ENCODE peak calls at places on chromosomes 3 and 15, in seven cellular contexts. One of them, this sample, is unnamed.

GRCh38 chr15:72680931-72681330 is 5.1 kb downstream of the HIGD2B start:
- DNase-seq in HCT116: no peak
- DNase-seq in GM23338: no peak
- DNase-seq in hepatocyte: no peak
- DNase-seq in neural progenitor cell: no peak
- DNase-seq in SK-N-SH: no peak
- DNase-seq in GM23248: no peak
- DNase-seq in this sample: no peak

GRCh38 chr3:45480871-45481270 is 92.5 kb downstream of the LARS2 start:
- DNase-seq in HCT116: no peak
- DNase-seq in GM23338: no peak
- DNase-seq in hepatocyte: no peak
- DNase-seq in neural progenitor cell: no peak
- DNase-seq in SK-N-SH: no peak
- DNase-seq in GM23248: no peak
- DNase-seq in this sample: no peak

GRCh38 chr3:124381565-124382333 is 348.5 kb upstream of the UMPS start:
- DNase-seq in HCT116: no peak
- DNase-seq in GM23338: no peak
- DNase-seq in hepatocyte: no peak
- DNase-seq in neural progenitor cell: no peak
- DNase-seq in SK-N-SH: no peak
- DNase-seq in GM23248: peak; percentile 9
- DNase-seq in this sample: no peak

GRCh38 chr3:49966233-49966942 is 26.4 kb downstream of the RBM6 start:
- DNase-seq in HCT116: no peak
- DNase-seq in GM23338: no peak
- DNase-seq in hepatocyte: no peak
- DNase-seq in neural progenitor cell: no peak
- DNase-seq in SK-N-SH: no peak
- DNase-seq in GM23248: no peak
- DNase-seq in this sample: no peak

GRCh38 chr3:37475435-37475834 is 301.1 kb upstream of the LRRFIP2 start:
- DNase-seq in HCT116: no peak
- DNase-seq in GM23338: no peak
- DNase-seq in hepatocyte: no peak
- DNase-seq in neural progenitor cell: no peak
- DNase-seq in SK-N-SH: no peak
- DNase-seq in GM23248: no peak
- DNase-seq in this sample: no peak

GRCh38 chr15:72203507-72203837 is 5.9 kb upstream of the GRAMD2A start:
- DNase-seq in HCT116: no peak
- DNase-seq in GM23338: no peak
- DNase-seq in hepatocyte: no peak
- DNase-seq in neural progenitor cell: no peak
- DNase-seq in SK-N-SH: peak; percentile 71
- DNase-seq in GM23248: peak; percentile 94
- DNase-seq in this sample: no peak

GRCh38 chr3:124032351-124032880 is 40.5 kb upstream of the ROPN1 start:
- DNase-seq in HCT116: no peak
- DNase-seq in GM23338: peak; percentile 54
- DNase-seq in hepatocyte: peak; percentile 17
- DNase-seq in neural progenitor cell: peak; percentile 74
- DNase-seq in SK-N-SH: peak; percentile 73
- DNase-seq in GM23248: peak; percentile 10
- DNase-seq in this sample: no peak

GRCh38 chr15:64354683-64355558 is 1.1 kb downstream of the CSNK1G1 start:
- DNase-seq in HCT116: no peak
- DNase-seq in GM23338: no peak
- DNase-seq in hepatocyte: no peak
- DNase-seq in neural progenitor cell: no peak
- DNase-seq in SK-N-SH: no peak
- DNase-seq in GM23248: peak; percentile 53
- DNase-seq in this sample: no peak

GRCh38 chr3:45664558-45664957 is 24.6 kb upstream of the SACM1L start:
- DNase-seq in HCT116: no peak
- DNase-seq in GM23338: no peak
- DNase-seq in hepatocyte: no peak
- DNase-seq in neural progenitor cell: no peak
- DNase-seq in SK-N-SH: no peak
- DNase-seq in GM23248: no peak
- DNase-seq in this sample: peak; percentile 55

GRCh38 chr15:53693729-53694533 is 65.5 kb downstream of the WDR72 start:
- DNase-seq in HCT116: no peak
- DNase-seq in GM23338: no peak
- DNase-seq in hepatocyte: peak; percentile 9
- DNase-seq in neural progenitor cell: no peak
- DNase-seq in SK-N-SH: no peak
- DNase-seq in GM23248: no peak
- DNase-seq in this sample: no peak

GRCh38 chr3:138057384-138057783 is 47.4 kb downstream of the CLDN18 start:
- DNase-seq in HCT116: no peak
- DNase-seq in GM23338: no peak
- DNase-seq in hepatocyte: no peak
- DNase-seq in neural progenitor cell: no peak
- DNase-seq in SK-N-SH: no peak
- DNase-seq in GM23248: no peak
- DNase-seq in this sample: no peak

GRCh38 chr3:124144035-124144814 is 152.3 kb upstream of the ROPN1 start:
- DNase-seq in HCT116: no peak
- DNase-seq in GM23338: no peak
- DNase-seq in hepatocyte: no peak
- DNase-seq in neural progenitor cell: no peak
- DNase-seq in SK-N-SH: no peak
- DNase-seq in GM23248: no peak
- DNase-seq in this sample: no peak

GRCh38 chr15:59268980-59269472 is 62.4 kb downstream of the LDHAL6B start:
- DNase-seq in HCT116: no peak
- DNase-seq in GM23338: no peak
- DNase-seq in hepatocyte: no peak
- DNase-seq in neural progenitor cell: no peak
- DNase-seq in SK-N-SH: no peak
- DNase-seq in GM23248: no peak
- DNase-seq in this sample: no peak

GRCh38 chr3:46368569-46368968 is 2.2 kb upstream of the CCR5 start:
- DNase-seq in HCT116: no peak
- DNase-seq in GM23338: peak; percentile 77
- DNase-seq in hepatocyte: peak; percentile 40
- DNase-seq in neural progenitor cell: peak; percentile 70
- DNase-seq in SK-N-SH: peak; percentile 14
- DNase-seq in GM23248: no peak
- DNase-seq in this sample: peak; percentile 48

GRCh38 chr15:33315044-33315443 is 4.3 kb downstream of the RYR3 start:
- DNase-seq in HCT116: no peak
- DNase-seq in GM23338: peak; percentile 36
- DNase-seq in hepatocyte: no peak
- DNase-seq in neural progenitor cell: no peak
- DNase-seq in SK-N-SH: no peak
- DNase-seq in GM23248: no peak
- DNase-seq in this sample: no peak

GRCh38 chr3:3177861-3178497 is 1.5 kb downstream of the CRBN start:
- DNase-seq in HCT116: no peak
- DNase-seq in GM23338: no peak
- DNase-seq in hepatocyte: no peak
- DNase-seq in neural progenitor cell: no peak
- DNase-seq in SK-N-SH: no peak
- DNase-seq in GM23248: peak; percentile 80
- DNase-seq in this sample: no peak

GRCh38 chr15:91541286-91541685 is 312.2 kb upstream of the SLCO3A1 start:
- DNase-seq in HCT116: no peak
- DNase-seq in GM23338: no peak
- DNase-seq in hepatocyte: no peak
- DNase-seq in neural progenitor cell: no peak
- DNase-seq in SK-N-SH: no peak
- DNase-seq in GM23248: peak; percentile 31
- DNase-seq in this sample: no peak

GRCh38 chr3:190188197-190188596 is 67.5 kb upstream of the P3H2 start:
- DNase-seq in HCT116: no peak
- DNase-seq in GM23338: no peak
- DNase-seq in hepatocyte: no peak
- DNase-seq in neural progenitor cell: no peak
- DNase-seq in SK-N-SH: no peak
- DNase-seq in GM23248: no peak
- DNase-seq in this sample: no peak

GRCh38 chr3:190193210-190193609 is 72.5 kb upstream of the P3H2 start:
- DNase-seq in HCT116: no peak
- DNase-seq in GM23338: no peak
- DNase-seq in hepatocyte: no peak
- DNase-seq in neural progenitor cell: no peak
- DNase-seq in SK-N-SH: no peak
- DNase-seq in GM23248: peak; percentile 21
- DNase-seq in this sample: no peak

GRCh38 chr3:190194506-190194905 is 73.8 kb upstream of the P3H2 start:
- DNase-seq in HCT116: no peak
- DNase-seq in GM23338: peak; percentile 34
- DNase-seq in hepatocyte: no peak
- DNase-seq in neural progenitor cell: peak; percentile 12
- DNase-seq in SK-N-SH: no peak
- DNase-seq in GM23248: no peak
- DNase-seq in this sample: no peak

GRCh38 chr3:190192807-190193206 is 72.1 kb upstream of the P3H2 start:
- DNase-seq in HCT116: no peak
- DNase-seq in GM23338: no peak
- DNase-seq in hepatocyte: peak; percentile 35
- DNase-seq in neural progenitor cell: no peak
- DNase-seq in SK-N-SH: no peak
- DNase-seq in GM23248: peak; percentile 31
- DNase-seq in this sample: no peak

DNA sequence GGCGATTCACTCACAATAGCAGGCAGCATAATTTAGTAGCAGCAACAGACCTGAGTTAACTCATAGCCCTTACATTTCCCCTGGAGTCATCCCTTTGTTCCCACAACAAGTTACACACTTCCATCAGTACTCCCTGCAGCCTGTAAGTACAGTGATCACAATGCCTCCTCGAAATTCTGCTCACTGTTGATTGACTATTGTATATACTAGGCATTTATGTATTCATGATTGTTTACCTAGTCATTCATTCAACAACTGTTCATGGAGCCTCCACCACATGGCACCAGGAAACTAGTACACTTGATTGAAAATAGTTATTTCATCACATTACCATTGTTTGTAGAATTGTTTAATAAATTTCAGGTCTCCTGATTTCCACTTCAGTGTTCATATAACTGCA is 71.4 kb upstream of the P3H2 start:
- DNase-seq in HCT116: no peak
- DNase-seq in GM23338: no peak
- DNase-seq in hepatocyte: no peak
- DNase-seq in neural progenitor cell: no peak
- DNase-seq in SK-N-SH: no peak
- DNase-seq in GM23248: no peak
- DNase-seq in this sample: no peak
- TF ChIP-seq EZH2phosphoT487 in HCT116: no peak
- TF ChIP-seq EZH2phosphoT487 in GM23338: no peak
- TF ChIP-seq EZH2phosphoT487 in hepatocyte: no peak
- TF ChIP-seq EZH2phosphoT487 in neural progenitor cell: no peak
- TF ChIP-seq EZH2phosphoT487 in SK-N-SH: no peak
- TF ChIP-seq EZH2phosphoT487 in GM23248: no peak
- TF ChIP-seq EZH2phosphoT487 in this sample: no peak

DNA sequence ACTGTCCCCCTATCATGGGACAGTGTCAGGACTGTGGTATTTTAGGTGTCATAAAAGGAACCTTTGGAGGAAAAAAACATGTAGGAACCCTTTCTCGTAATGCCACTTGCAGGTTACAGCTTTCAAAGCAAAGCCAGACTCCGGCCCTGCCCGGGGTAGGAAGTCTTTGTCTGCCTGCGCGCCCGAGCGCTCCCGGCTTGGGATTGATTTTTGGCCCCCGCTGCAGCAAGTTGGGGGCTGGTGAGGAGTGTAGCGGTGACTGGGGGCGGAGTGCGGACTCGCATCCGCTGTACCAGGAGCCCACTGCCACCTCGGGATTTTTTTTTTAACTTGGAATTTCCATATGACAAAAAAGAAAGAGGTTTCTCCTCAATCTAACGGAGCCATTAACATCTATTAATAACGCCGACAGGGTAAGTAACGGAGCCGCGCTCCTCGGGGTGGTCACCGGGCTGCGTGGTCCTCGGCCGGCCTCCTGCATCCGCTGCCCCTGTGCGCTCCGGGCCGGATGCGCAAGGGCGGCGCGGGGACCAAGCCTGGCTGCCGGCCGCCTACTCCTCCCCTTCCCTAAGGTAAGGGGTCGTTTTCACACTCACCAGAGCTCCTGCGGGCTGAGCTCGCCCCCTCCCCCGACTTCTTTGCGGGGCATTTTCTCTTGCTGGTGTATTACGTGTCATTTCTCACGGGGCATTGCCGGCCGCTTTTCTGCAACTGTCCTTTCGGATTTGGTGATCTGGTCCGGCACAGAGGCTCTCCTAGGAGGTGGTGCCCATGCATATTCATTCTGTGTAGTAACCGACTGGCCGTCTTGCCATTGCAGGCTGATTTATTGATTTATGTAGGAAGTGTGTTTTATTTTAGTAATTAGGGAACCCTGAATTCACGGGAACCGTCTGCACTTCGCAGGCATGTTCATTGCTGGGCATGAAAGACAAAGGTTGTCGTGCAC is 219.8 kb upstream of the TOPAZ1 start:
- DNase-seq in HCT116: no peak
- DNase-seq in GM23338: peak; percentile 70
- DNase-seq in hepatocyte: no peak
- DNase-seq in neural progenitor cell: peak; percentile 67
- DNase-seq in SK-N-SH: peak; percentile 83
- DNase-seq in GM23248: peak; percentile 41
- DNase-seq in this sample: no peak
- H3K4me2 ChIP-seq in HCT116: no peak overlapping the region
- H3K4me2 ChIP-seq in GM23338: peak overlapping the region; percentile 94
- H3K4me2 ChIP-seq in hepatocyte: peak overlapping the region; percentile 82
- H3K4me2 ChIP-seq in neural progenitor cell: peak overlapping the region; percentile 99
- H3K4me2 ChIP-seq in SK-N-SH: peak overlapping the region; percentile 86
- H3K4me2 ChIP-seq in GM23248: peak overlapping the region; percentile 89
- H3K4me2 ChIP-seq in this sample: no peak overlapping the region

GRCh38 chr3:72334681-72335457 is 513.4 kb downstream of the SHQ1 start:
- DNase-seq in HCT116: no peak
- DNase-seq in GM23338: no peak
- DNase-seq in hepatocyte: no peak
- DNase-seq in neural progenitor cell: peak; percentile 68
- DNase-seq in SK-N-SH: peak; percentile 55
- DNase-seq in GM23248: no peak
- DNase-seq in this sample: no peak
- TF ChIP-seq EZH2phosphoT487 in HCT116: no peak
- TF ChIP-seq EZH2phosphoT487 in GM23338: no peak
- TF ChIP-seq EZH2phosphoT487 in hepatocyte: no peak
- TF ChIP-seq EZH2phosphoT487 in neural progenitor cell: no peak
- TF ChIP-seq EZH2phosphoT487 in SK-N-SH: no peak
- TF ChIP-seq EZH2phosphoT487 in GM23248: no peak
- TF ChIP-seq EZH2phosphoT487 in this sample: no peak

DNA sequence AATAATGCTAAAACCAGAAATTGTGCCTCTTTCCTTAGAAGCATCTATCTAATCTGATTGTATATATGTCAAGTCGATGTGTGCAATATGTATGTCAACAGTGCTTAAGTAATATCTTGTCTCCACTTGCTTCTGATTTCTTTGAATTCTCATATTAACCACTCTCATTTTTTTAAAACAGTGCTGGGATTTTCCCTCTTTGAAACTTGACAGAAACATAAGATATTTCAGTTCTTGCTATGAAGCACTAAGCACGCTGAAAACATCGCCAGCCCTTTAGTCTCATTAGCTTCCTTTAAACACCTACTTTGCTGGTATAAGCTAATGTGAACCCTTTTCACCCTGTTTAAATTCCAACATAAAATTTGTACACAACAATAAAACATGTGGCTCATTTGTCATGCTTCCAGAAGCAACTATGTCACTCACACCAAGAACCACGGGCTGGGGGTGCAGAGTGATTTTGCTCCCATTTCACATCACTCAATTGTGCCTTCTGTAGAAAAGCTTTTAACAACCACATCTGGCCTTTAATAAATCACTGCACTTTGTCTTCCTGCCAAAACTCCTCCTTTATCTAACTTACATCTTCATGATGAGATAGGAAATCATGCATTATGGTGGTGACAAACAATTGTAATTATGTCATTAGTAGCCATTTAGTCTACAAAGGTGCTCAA is 185.2 kb downstream of the FOXP1 start:
- DNase-seq in HCT116: no peak
- DNase-seq in GM23338: no peak
- DNase-seq in hepatocyte: no peak
- DNase-seq in neural progenitor cell: no peak
- DNase-seq in SK-N-SH: peak; percentile 67
- DNase-seq in GM23248: no peak
- DNase-seq in this sample: no peak
- H3K4me2 ChIP-seq in HCT116: no peak overlapping the region
- H3K4me2 ChIP-seq in GM23338: no peak overlapping the region
- H3K4me2 ChIP-seq in hepatocyte: peak overlapping the region; percentile 46
- H3K4me2 ChIP-seq in neural progenitor cell: no peak overlapping the region
- H3K4me2 ChIP-seq in SK-N-SH: peak overlapping the region; percentile 4
- H3K4me2 ChIP-seq in GM23248: no peak overlapping the region
- H3K4me2 ChIP-seq in this sample: peak overlapping the region; percentile 9